ENCODE peak calls at places on chromosomes 4 and X, in ten cellular contexts. X is GM10248; Z is esophagus squamous epithelium; J is AG09309; O is neural crest cell; L is endodermal cell; M is IMR-90; A is activated CD8-positive, alpha-beta T cell treated with anti-CD3 and anti-CD28 coated beads for 36 hours; R is left ventricle myocardium inferior; I is pancreas. W is an unnamed sample.

GRCh38 chrX:38804481-38805293 is 3.4 kb downstream of the MID1IP1 start:
- DNase-seq in X (peak; percentile 14), Z (no peak), J (no peak), O (no peak), L (peak; percentile 56), M (no peak), A (peak; percentile 45), R (peak; percentile 33), I (peak; percentile 65), W (no peak)

GRCh38 chr4:148831945-148832344 is 389.7 kb upstream of the NR3C2 start:
- DNase-seq in X (no peak), Z (no peak), J (no peak), O (no peak), L (no peak), M (peak; percentile 96), A (no peak), R (no peak), I (no peak), W (peak; percentile 36)

GRCh38 chr4:88738146-88738545 is 40.5 kb upstream of the NAP1L5 start:
- DNase-seq in X (no peak), Z (no peak), J (no peak), O (no peak), L (no peak), M (no peak), A (no peak), R (no peak), I (no peak), W (no peak)

GRCh38 chr4:172390341-172390740 is 577.1 kb downstream of the GALNTL6 start:
- DNase-seq in X (no peak), Z (no peak), J (no peak), O (no peak), L (no peak), M (no peak), A (no peak), R (no peak), I (no peak), W (no peak)

GRCh38 chrX:120021927-120022326 is 55.6 kb downstream of the RHOXF2B start:
- DNase-seq in X (no peak), Z (no peak), J (no peak), O (no peak), L (no peak), M (no peak), A (no peak), R (no peak), I (no peak), W (no peak)

GRCh38 chr4:186058253-186058979 is 10.5 kb upstream of the TLR3 start:
- DNase-seq in X (peak; percentile 74), Z (no peak), J (no peak), O (no peak), L (no peak), M (no peak), A (peak; percentile 19), R (no peak), I (no peak), W (no peak)

GRCh38 chr4:105060628-105061027 is 86.0 kb upstream of the TET2 start:
- DNase-seq in X (peak; percentile 66), Z (no peak), J (no peak), O (no peak), L (no peak), M (peak; percentile 31), A (peak; percentile 68), R (no peak), I (no peak), W (no peak)

GRCh38 chrX:119478504-119478903 is 10.3 kb downstream of the SLC25A5 start:
- DNase-seq in X (no peak), Z (no peak), J (no peak), O (no peak), L (no peak), M (no peak), A (no peak), R (no peak), I (no peak), W (no peak)

GRCh38 chr4:15794905-15795304 is 16.8 kb downstream of the CD38 start:
- DNase-seq in X (peak; percentile 35), Z (no peak), J (no peak), O (no peak), L (no peak), M (no peak), A (no peak), R (no peak), I (no peak), W (no peak)

GRCh38 chr4:170005472-170005871 is 20.7 kb downstream of the MFAP3L start:
- DNase-seq in X (no peak), Z (no peak), J (no peak), O (no peak), L (no peak), M (no peak), A (no peak), R (no peak), I (no peak), W (no peak)

GRCh38 chr4:146063143-146063542 is 112.4 kb upstream of the LSM6 start:
- DNase-seq in X (no peak), Z (no peak), J (no peak), O (no peak), L (no peak), M (no peak), A (no peak), R (no peak), I (no peak), W (no peak)

GRCh38 chrX:8868906-8869305 is 67.7 kb upstream of the FAM9A start:
- DNase-seq in X (no peak), Z (no peak), J (no peak), O (no peak), L (no peak), M (peak; percentile 46), A (no peak), R (no peak), I (no peak), W (no peak)

GRCh38 chr4:24598025-24598424 is 13.7 kb upstream of the DHX15 start:
- DNase-seq in X (no peak), Z (no peak), J (no peak), O (no peak), L (no peak), M (peak; percentile 12), A (no peak), R (no peak), I (no peak), W (no peak)

GRCh38 chrX:22383988-22384387 is 111.3 kb downstream of the CBLL2 start:
- DNase-seq in X (no peak), Z (no peak), J (no peak), O (no peak), L (no peak), M (no peak), A (no peak), R (no peak), I (no peak), W (no peak)

GRCh38 chrX:114178126-114178525 is 405.8 kb upstream of the HTR2C start:
- DNase-seq in X (no peak), Z (no peak), J (no peak), O (no peak), L (no peak), M (no peak), A (no peak), R (no peak), I (no peak), W (no peak)

DNA sequence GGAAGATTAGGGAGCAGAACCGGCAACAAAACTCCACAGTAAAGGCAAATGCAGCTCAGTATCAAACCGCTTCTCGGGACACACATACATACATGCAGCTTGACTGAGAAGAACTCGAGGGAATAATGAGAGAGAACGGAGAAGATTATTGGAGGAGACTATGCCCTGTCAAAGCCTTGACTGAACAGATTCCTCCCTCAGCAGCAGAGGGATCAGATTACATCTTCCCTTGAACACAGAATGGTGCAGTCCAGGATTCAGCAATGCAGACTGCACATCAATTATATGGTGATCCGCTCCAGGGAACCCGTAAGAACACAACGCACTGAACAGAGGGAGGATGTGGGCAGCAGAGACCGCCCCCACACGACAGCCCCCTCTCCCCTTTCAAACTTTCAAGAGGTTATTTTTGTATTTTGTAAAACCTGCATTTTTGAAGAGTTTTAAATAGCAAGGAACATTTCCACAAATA is 183.2 kb downstream of the FBXW7 start:
- DNase-seq in X (peak; percentile 17), Z (no peak), J (peak; percentile 95), O (peak; percentile 34), L (peak; percentile 57), M (peak; percentile 97), A (peak; percentile 46), R (peak; percentile 20), I (no peak), W (peak; percentile 88)
- TF ChIP-seq CTCF in X (no peak), Z (no peak), J (no peak), O (no peak), L (no peak), M (no peak), A (no peak), R (no peak), I (no peak), W (no peak)

GRCh38 chr4:139768913-139769312 is 103.3 kb downstream of the MGST2 start:
- DNase-seq in X (no peak), Z (no peak), J (no peak), O (no peak), L (peak; percentile 72), M (no peak), A (no peak), R (no peak), I (no peak), W (no peak)
- TF ChIP-seq CTCF in X (no peak), Z (no peak), J (peak; percentile 26), O (peak; percentile 36), L (peak; percentile 74), M (no peak), A (no peak), R (peak; percentile 18), I (no peak), W (peak; percentile 8)

DNA sequence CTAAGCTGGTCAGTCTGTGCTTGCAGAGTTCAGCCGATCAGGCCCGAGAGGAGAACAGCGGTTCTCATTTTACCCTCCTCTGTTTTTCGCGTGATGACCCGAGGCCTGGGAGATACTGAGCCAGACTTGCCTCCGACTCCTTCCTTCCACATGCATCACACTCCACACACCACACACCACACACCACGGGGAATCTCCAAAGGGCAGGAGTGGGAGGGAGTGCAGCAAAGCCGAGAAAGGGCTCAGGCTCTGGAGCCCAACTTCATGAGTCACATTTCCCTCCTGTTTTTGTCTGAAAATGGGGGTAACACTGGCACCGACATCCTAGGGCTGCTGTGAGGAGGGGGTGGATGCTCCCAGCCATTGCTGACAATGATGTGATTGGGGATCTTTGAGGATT is 38.9 kb downstream of the TKTL1 start:
- DNase-seq in X (no peak), Z (no peak), J (no peak), O (no peak), L (no peak), M (no peak), A (peak; percentile 67), R (no peak), I (no peak), W (no peak)
- TF ChIP-seq CTCF in X (no peak), Z (no peak), J (no peak), O (no peak), L (no peak), M (no peak), A (no peak), R (no peak), I (no peak), W (no peak)

DNA sequence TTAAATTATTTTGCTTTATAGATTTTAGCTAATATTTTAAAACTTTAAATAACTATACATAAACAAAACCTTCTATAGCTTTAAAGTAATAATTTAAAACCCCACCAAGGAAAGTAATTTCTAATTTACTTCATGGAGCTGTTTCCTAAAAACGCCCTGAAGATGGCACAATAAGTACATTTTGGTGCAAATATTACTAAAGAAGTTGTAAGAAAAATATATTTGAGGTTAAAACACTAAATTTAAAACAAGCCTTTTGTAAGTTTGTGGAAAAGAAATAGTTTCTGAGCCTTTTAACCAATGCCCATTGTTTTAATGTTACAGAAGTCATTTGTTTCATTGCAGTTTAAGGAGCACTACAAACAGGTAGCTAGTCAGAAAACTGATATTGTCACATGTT is 137.4 kb upstream of the AGA start:
- DNase-seq in X (no peak), Z (no peak), J (no peak), O (no peak), L (no peak), M (peak; percentile 16), A (no peak), R (no peak), I (no peak), W (no peak)
- TF ChIP-seq CTCF in X (no peak), Z (no peak), J (no peak), O (no peak), L (peak; percentile 28), M (peak; percentile 43), A (no peak), R (peak; percentile 25), I (no peak), W (no peak)